ENCODE peak calls at places on chromosomes 12 and 14, in ten cellular contexts. G, L, X, N, Y, U, T, S, B and Q are unnamed samples.

GRCh38 chr12:93954160-93955112 is 193.9 kb upstream of the PLXNC1 start:
- DNase-seq in G (no peak), S (peak; percentile 82), B (no peak), U (no peak), N (no peak), T (no peak), L (no peak), Y (no peak), X (no peak), Q (no peak)

GRCh38 chr14:65224799-65225198 is 122.5 kb upstream of the MAX start:
- DNase-seq in T (no peak), G (no peak), N (peak; percentile 78), L (peak; percentile 69), U (peak; percentile 49), B (no peak), Y (no peak), X (no peak), S (no peak), Q (peak; percentile 60)

GRCh38 chr12:115149685-115150378 is 465.9 kb upstream of the TBX3 start:
- DNase-seq in N (no peak), B (peak; percentile 90), U (no peak), Y (no peak), T (peak; percentile 100), X (peak; percentile 67), S (no peak), L (no peak), G (no peak), Q (no peak)

GRCh38 chr12:46657416-46658411 is 168.1 kb downstream of the SLC38A4 start:
- DNase-seq in N (no peak), G (no peak), L (no peak), X (peak; percentile 30), S (no peak), Y (no peak), T (no peak), B (peak; percentile 50), U (no peak), Q (no peak)

GRCh38 chr12:115267464-115267863 is 583.5 kb upstream of the TBX3 start:
- DNase-seq in N (no peak), T (no peak), U (no peak), Y (no peak), G (no peak), B (no peak), L (no peak), S (no peak), X (no peak), Q (no peak)

GRCh38 chr14:22190411-22191191 is 398.4 kb downstream of the DAD1 start:
- DNase-seq in T (no peak), L (no peak), U (no peak), S (no peak), X (no peak), G (no peak), N (no peak), B (peak; percentile 83), Y (no peak), Q (no peak)

GRCh38 chr12:70831538-70831937 is 89.0 kb downstream of the PTPRR start:
- DNase-seq in S (no peak), T (no peak), G (no peak), L (peak; percentile 40), X (no peak), N (no peak), Y (no peak), B (peak; percentile 12), U (peak; percentile 97), Q (no peak)

GRCh38 chr14:89841855-89842254 is 112.7 kb downstream of the EFCAB11 start:
- DNase-seq in G (no peak), X (no peak), T (no peak), B (no peak), L (no peak), U (no peak), Y (no peak), N (no peak), S (no peak), Q (no peak)

GRCh38 chr12:47736877-47737676 is 11.8 kb upstream of the ENDOU start:
- DNase-seq in S (peak; percentile 96), U (peak; percentile 21), L (peak; percentile 80), N (peak; percentile 69), G (no peak), Y (no peak), X (peak; percentile 91), T (no peak), B (peak; percentile 43), Q (peak; percentile 79)

GRCh38 chr14:55609681-55610080 is 29.7 kb downstream of the KTN1 start:
- DNase-seq in U (no peak), T (no peak), Y (no peak), G (peak; percentile 24), X (no peak), B (peak; percentile 38), S (no peak), L (no peak), N (no peak), Q (no peak)

GRCh38 chr14:45247427-45247826 is 5.6 kb downstream of the MIS18BP1 start:
- DNase-seq in G (no peak), N (no peak), U (no peak), X (no peak), Y (no peak), L (no peak), S (no peak), T (no peak), B (no peak), Q (no peak)

GRCh38 chr12:94207467-94208432 is 59.4 kb downstream of the PLXNC1 start:
- DNase-seq in G (no peak), S (no peak), L (no peak), Y (peak; percentile 81), U (no peak), B (peak; percentile 64), X (peak; percentile 14), N (no peak), T (no peak), Q (no peak)

GRCh38 chr12:3445127-3445978 is 45.6 kb upstream of the PRMT8 start:
- DNase-seq in X (no peak), B (no peak), U (no peak), N (no peak), Y (no peak), S (no peak), T (no peak), G (no peak), L (no peak), Q (no peak)

GRCh38 chr14:38138581-38139138 is 69.0 kb upstream of the SSTR1 start:
- DNase-seq in X (no peak), B (no peak), G (no peak), N (peak; percentile 3), U (no peak), T (no peak), Y (no peak), S (no peak), L (no peak), Q (no peak)